ENCODE peak calls at places on chromosomes 4 and X, in five cellular contexts. H, W, N, Y and V are unnamed samples. For H3K4me1, the result is how much of the 10 kb centered on the place peaks cover.

GRCh38 chr4:171924761-171925376 is 111.7 kb downstream of the GALNTL6 start:
- DNase-seq in H (no peak), Y (no peak), W (no peak), N (no peak), V (no peak)

GRCh38 chrX:10633722-10634121 is 13.3 kb upstream of the MID1 start:
- DNase-seq in N (no peak), Y (no peak), H (no peak), W (no peak), V (peak)

GRCh38 chr4:17545374-17546140 is 30.6 kb downstream of the CLRN2 start:
- DNase-seq in N (no peak), H (no peak), Y (no peak), W (no peak), V (no peak)

GRCh38 chr4:89837385-89837995 is 529 bp upstream of the SNCA start:
- DNase-seq in N (peak), W (peak), Y (no peak), H (no peak), V (no peak)

GRCh38 chr4:72457158-72457557 is 111.9 kb downstream of the ADAMTS3 start:
- DNase-seq in W (no peak), N (no peak), H (no peak), Y (no peak), V (no peak)

GRCh38 chr4:103002551-103002950 is 17.0 kb downstream of the SLC9B1 start:
- DNase-seq in N (no peak), H (no peak), W (no peak), Y (no peak), V (no peak)

GRCh38 chr4:4762909-4763814 is 96.3 kb upstream of the MSX1 start:
- DNase-seq in W (no peak), Y (no peak), H (no peak), N (no peak), V (no peak)

GRCh38 chr4:151744614-151745013 is 16.2 kb downstream of the GATB start:
- DNase-seq in Y (no peak), H (no peak), N (no peak), W (no peak), V (no peak)

GRCh38 chr4:40662962-40663604 is 33.4 kb upstream of the RBM47 start:
- DNase-seq in H (no peak), W (no peak), N (no peak), Y (no peak), V (no peak)

GRCh38 chr4:174592985-174593335 is 70.7 kb upstream of the HPGD start:
- DNase-seq in H (no peak), W (no peak), Y (no peak), N (no peak), V (no peak)

GRCh38 chr4:2662598-2662997 is 93.5 kb downstream of the TNIP2 start:
- DNase-seq in N (no peak), W (no peak), H (no peak), Y (no peak), V (no peak)

GRCh38 chrX:43940811-43941210 is 32.4 kb downstream of the NDP start:
- DNase-seq in W (no peak), H (no peak), N (no peak), Y (no peak), V (no peak)

GRCh38 chr4:76704133-76704881 is 193.6 kb downstream of the SOWAHB start:
- DNase-seq in Y (no peak), H (no peak), W (no peak), N (no peak), V (no peak)

GRCh38 chrX:22922961-22923360 is 76.8 kb upstream of the DDX53 start:
- DNase-seq in W (no peak), Y (no peak), H (no peak), N (no peak), V (no peak)

GRCh38 chr4:15913631-15913970 is 24.9 kb downstream of the FGFBP1 start:
- DNase-seq in W (no peak), H (no peak), N (no peak), Y (no peak), V (no peak)

GRCh38 chrX:10243056-10243455 is 86.3 kb downstream of the CLCN4 start:
- DNase-seq in W (no peak), Y (no peak), N (no peak), H (no peak), V (no peak)

GRCh38 chr4:78324625-78325024 is 226.9 kb upstream of the ANXA3 start:
- DNase-seq in H (no peak), W (no peak), N (no peak), Y (no peak), V (no peak)

GRCh38 chrX:100673397-100673953 is 29.5 kb downstream of the SRPX2 start:
- DNase-seq in W (no peak), H (no peak), N (no peak), Y (no peak), V (no peak)

GRCh38 chr4:183747931-183748664 is 89.0 kb downstream of the TRAPPC11 start:
- DNase-seq in N (no peak), Y (no peak), H (no peak), W (no peak), V (no peak)

GRCh38 chr4:113979157-113979972 is at the start of gene ARSJ:
- DNase-seq in H (no peak), N (peak), Y (peak), W (peak), V (no peak)

GRCh38 chr4:40831462-40831861 is 81.7 kb downstream of the NSUN7 start:
- DNase-seq in N (no peak), H (no peak), Y (no peak), W (no peak), V (no peak)

GRCh38 chrX:16119353-16120220 is 3.8 kb upstream of the GRPR start:
- DNase-seq in H (no peak), N (no peak), W (no peak), Y (no peak), V (no peak)

GRCh38 chrX:103063191-103063845 is 653 bp downstream of the BEX1 start:
- DNase-seq in W (peak), N (peak), Y (no peak), H (no peak), V (no peak)

GRCh38 chr4:16045687-16046086 is 38.1 kb downstream of the PROM1 start:
- DNase-seq in N (no peak), Y (no peak), H (no peak), W (no peak), V (no peak)

GRCh38 chrX:119887721-119888425 is 7.8 kb upstream of the AKAP14 start:
- DNase-seq in W (peak), N (peak), Y (peak), H (peak), V (peak)

GRCh38 chrX:10393899-10394298 is 226.5 kb downstream of the MID1 start:
- DNase-seq in N (no peak), W (no peak), Y (no peak), H (no peak), V (no peak)

GRCh38 chr4:65671402-65671801 is 1.1 kb upstream of the EPHA5 start:
- DNase-seq in Y (no peak), W (no peak), H (no peak), N (no peak), V (no peak)

GRCh38 chr4:36523182-36523581 is 241.8 kb downstream of the DTHD1 start:
- DNase-seq in H (no peak), Y (no peak), W (no peak), N (no peak), V (no peak)

GRCh38 chrX:150572206-150572605 is 3.8 kb downstream of the MTM1 start:
- DNase-seq in W (no peak), Y (no peak), H (no peak), N (no peak), V (no peak)

GRCh38 chr4:112704991-112705845 is 68.3 kb downstream of the LARP7 start:
- DNase-seq in Y (no peak), H (peak), N (no peak), W (peak), V (peak)

GRCh38 chr4:94758700-94759399 is 1.1 kb downstream of the BMPR1B start:
- DNase-seq in H (no peak), N (no peak), Y (no peak), W (no peak), V (no peak)

GRCh38 chr4:26909369-26909768 is 48.7 kb downstream of the STIM2 start:
- DNase-seq in H (no peak), N (no peak), W (no peak), Y (no peak), V (no peak)

GRCh38 chr4:8547912-8548730 is 32.1 kb upstream of the GPR78 start:
- DNase-seq in N (peak), Y (no peak), H (no peak), W (no peak), V (no peak)

GRCh38 chrX:85114776-85115175 is 111.1 kb downstream of the APOOL start:
- DNase-seq in Y (no peak), W (no peak), N (no peak), H (no peak), V (no peak)

GRCh38 chr4:70637239-70637920 is 8.8 kb downstream of the ENAM start:
- DNase-seq in H (no peak), N (no peak), Y (no peak), W (no peak), V (no peak)

GRCh38 chrX:122246937-122247336 is 937.1 kb upstream of the GRIA3 start:
- DNase-seq in Y (no peak), H (no peak), N (no peak), W (no peak), V (no peak)

GRCh38 chr4:36249605-36250004 is 5.3 kb upstream of the ARAP2 start:
- DNase-seq in H (no peak), Y (no peak), W (no peak), N (no peak), V (no peak)

GRCh38 chrX:40539214-40540142 is 41.3 kb upstream of the ATP6AP2 start:
- DNase-seq in W (no peak), N (peak), H (peak), Y (peak), V (no peak)

DNA sequence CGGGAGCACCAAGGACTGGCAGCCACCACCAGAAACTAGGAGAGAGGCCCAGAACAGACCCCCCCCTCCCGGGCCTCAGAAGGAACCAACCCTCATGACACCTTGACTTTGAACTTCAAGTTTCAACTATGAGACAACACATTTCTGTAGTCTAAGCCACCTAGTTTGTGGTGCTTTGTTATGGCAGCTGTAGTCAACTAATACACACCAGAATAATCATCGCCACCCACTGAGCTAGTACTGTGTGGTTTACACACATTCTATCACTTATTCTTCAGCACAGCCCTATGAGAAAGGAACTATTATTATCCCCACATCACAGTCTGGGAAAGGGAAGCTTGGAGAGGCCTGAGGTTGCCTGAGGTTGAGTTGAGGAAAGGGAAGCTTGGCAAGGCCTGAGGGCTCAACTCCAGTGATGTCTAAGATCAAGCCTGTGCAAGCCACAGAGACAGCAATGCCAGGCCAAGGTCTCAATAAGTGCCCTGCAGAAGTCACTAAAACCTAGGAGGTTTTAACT is 126.6 kb downstream of the FHDC1 start:
- DNase-seq in Y (no peak), N (no peak), W (no peak), H (no peak), V (no peak)
- H3K27ac ChIP-seq in Y (no peak), N (no peak), W (no peak), H (no peak), V (no peak)

DNA sequence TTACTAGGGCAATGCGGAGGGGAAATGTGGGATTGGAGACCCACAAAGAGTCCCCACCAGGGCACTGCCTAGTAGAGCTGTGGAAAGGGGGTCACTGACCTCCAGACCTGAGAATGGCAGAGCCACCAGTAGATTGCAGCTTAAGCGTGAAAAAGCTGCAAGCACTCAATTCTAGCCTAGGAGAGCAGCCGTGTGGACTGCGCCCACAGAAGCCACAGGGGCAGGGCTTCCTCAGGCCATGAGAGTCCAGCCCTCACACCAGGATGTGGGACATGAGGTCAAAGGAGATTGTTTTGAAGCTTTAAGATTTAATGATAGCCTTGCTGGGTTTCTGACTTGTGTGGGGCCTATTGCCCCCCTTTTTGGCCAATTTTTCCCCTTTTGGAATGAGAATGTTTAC is 379.0 kb downstream of the INPP4B start:
- DNase-seq in Y (no peak), H (no peak), N (no peak), W (no peak), V (no peak)
- H3K4me1 ChIP-seq in Y (under half), H (under half), N (under half), W (under half), V (under half)

GRCh38 chr4:80137631-80138030 is 59.7 kb upstream of the PRDM8 start:
- DNase-seq in W (no peak), H (no peak), N (no peak), Y (no peak), V (no peak)

GRCh38 chr4:80134936-80135701 is 62.1 kb upstream of the ANTXR2 start:
- DNase-seq in W (no peak), Y (no peak), N (no peak), H (no peak), V (no peak)

GRCh38 chr4:80133240-80133783 is 60.3 kb upstream of the ANTXR2 start:
- DNase-seq in Y (no peak), N (no peak), W (no peak), H (no peak), V (no peak)

GRCh38 chr4:80136238-80136637 is 61.1 kb upstream of the PRDM8 start:
- DNase-seq in Y (no peak), H (no peak), N (no peak), W (no peak), V (no peak)

DNA sequence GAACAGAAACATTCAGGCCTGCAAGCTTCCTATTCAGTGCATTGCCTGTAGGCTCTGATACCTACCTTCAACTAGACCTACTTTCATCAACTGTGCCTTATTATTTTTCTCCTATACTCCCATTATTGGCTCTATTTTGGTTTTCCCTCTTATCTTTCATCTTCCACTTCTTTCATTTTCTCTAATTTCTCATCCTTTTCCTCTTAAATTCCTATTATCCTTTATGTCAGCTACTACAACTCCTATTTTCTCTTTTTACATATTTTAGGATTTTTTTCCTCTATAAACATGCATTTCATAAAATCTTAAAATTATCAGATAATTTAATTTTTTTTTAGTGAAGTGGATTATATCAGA is 61.6 kb upstream of the PRDM8 start:
- DNase-seq in N (no peak), H (no peak), Y (no peak), W (no peak), V (no peak)
- H3K27ac ChIP-seq in N (no peak), H (no peak), Y (no peak), W (no peak), V (no peak)

DNA sequence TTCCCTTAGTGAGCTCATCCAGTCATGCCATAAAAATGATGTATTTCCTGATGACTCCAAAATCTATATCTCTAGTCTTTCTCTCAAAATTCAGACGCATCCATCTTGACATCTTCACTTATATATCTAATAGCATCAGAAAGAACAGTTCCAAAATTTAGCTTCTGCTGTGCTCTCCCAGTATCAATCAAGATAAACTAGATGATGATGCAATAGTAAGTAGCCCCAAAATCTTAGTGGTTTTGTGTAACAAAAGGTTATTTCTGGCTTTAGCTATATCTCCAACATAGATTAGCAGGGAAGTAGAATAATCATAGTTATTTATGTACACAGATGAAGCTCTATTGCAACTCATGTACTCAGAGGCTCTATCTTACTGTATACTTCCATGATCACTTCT is 382.5 kb upstream of the ADGRL3 start:
- DNase-seq in H (no peak), W (no peak), N (no peak), Y (no peak), V (no peak)
- H3K4me1 ChIP-seq in H (under half), W (under half), N (under half), Y (under half), V (under half)

GRCh38 chr4:10762541-10762940 is 78.0 kb upstream of the CLNK start:
- DNase-seq in N (no peak), H (no peak), W (no peak), Y (no peak), V (no peak)
- H3K27ac ChIP-seq in N (no peak), H (no peak), W (no peak), Y (no peak), V (no peak)

GRCh38 chrX:133307094-133307493 is 88.9 kb upstream of the TFDP3 start:
- DNase-seq in W (no peak), Y (no peak), H (no peak), N (no peak), V (no peak)
- H3K4me1 ChIP-seq in W (under half), Y (under half), H (under half), N (under half), V (under half)